ENCODE peak calls at places on chromosomes 3 and 15, in six cellular contexts. Y is Calu3, E is neural crest cell, M is GM23338, P is BJ, A is right lobe of liver. J is an unnamed sample.

GRCh38 chr3:8166013-8166412 is 335.6 kb upstream of the LMCD1 start:
- DNase-seq in A (no peak), M (peak; percentile 10), Y (no peak), E (no peak), P (no peak), J (no peak)

GRCh38 chr3:47283193-47283537 is 421 bp downstream of the KLHL18 start:
- DNase-seq in E (peak; percentile 17), P (no peak), M (no peak), Y (peak; percentile 19), A (no peak), J (no peak)

GRCh38 chr15:40302288-40302886 is 5.3 kb downstream of the PLCB2 start:
- DNase-seq in M (no peak), E (no peak), Y (no peak), A (no peak), P (no peak), J (no peak)

GRCh38 chr15:52368402-52368801 is 72.8 kb upstream of the MYO5C start:
- DNase-seq in E (no peak), Y (no peak), A (no peak), M (no peak), P (no peak), J (no peak)

GRCh38 chr3:196240424-196240823 is 24.1 kb downstream of the SLC51A start:
- DNase-seq in M (no peak), A (no peak), P (no peak), E (no peak), Y (no peak), J (no peak)

GRCh38 chr3:129224984-129225393 is 24.4 kb upstream of the COPG1 start:
- DNase-seq in M (no peak), A (peak; percentile 90), Y (peak; percentile 66), P (no peak), E (no peak), J (no peak)

GRCh38 chr15:75201609-75202250 is at the start of gene C15orf39:
- DNase-seq in P (no peak), A (peak; percentile 83), E (peak; percentile 73), Y (peak; percentile 86), M (peak; percentile 69), J (peak; percentile 62)

GRCh38 chr3:176587089-176587488 is 610.2 kb downstream of the TBL1XR1 start:
- DNase-seq in E (no peak), A (no peak), Y (no peak), P (no peak), M (no peak), J (no peak)

GRCh38 chr3:55476515-55476914 is 10.6 kb downstream of the WNT5A start:
- DNase-seq in M (no peak), P (peak; percentile 66), A (no peak), E (no peak), Y (no peak), J (no peak)

GRCh38 chr15:47720555-47720954 is 3.2 kb downstream of the SEMA6D start:
- DNase-seq in Y (no peak), E (no peak), M (no peak), A (no peak), P (no peak), J (peak; percentile 29)

GRCh38 chr3:153399636-153400035 is 237.6 kb downstream of the RAP2B start:
- DNase-seq in E (no peak), A (no peak), P (no peak), M (no peak), Y (no peak), J (no peak)

GRCh38 chr15:76866716-76867321 is 38.3 kb downstream of the SCAPER start:
- DNase-seq in M (peak; percentile 43), E (peak; percentile 5), P (peak; percentile 30), A (no peak), Y (peak; percentile 18), J (peak; percentile 20)

GRCh38 chr15:98322551-98322950 is 325.8 kb upstream of the IGF1R start:
- DNase-seq in Y (no peak), M (no peak), P (no peak), A (no peak), E (no peak), J (no peak)

GRCh38 chr3:111732248-111732879 is 126.7 kb upstream of the PHLDB2 start:
- DNase-seq in P (no peak), Y (peak; percentile 57), E (no peak), A (peak; percentile 72), M (no peak), J (peak; percentile 59)

GRCh38 chr15:65258863-65259262 is 27.8 kb downstream of the PARP16 start:
- DNase-seq in Y (no peak), A (no peak), E (no peak), P (peak; percentile 34), M (no peak), J (no peak)

GRCh38 chr15:40245666-40246065 is 6.8 kb downstream of the PAK6 start:
- DNase-seq in P (no peak), M (no peak), Y (no peak), E (no peak), A (peak; percentile 9), J (peak; percentile 4)

GRCh38 chr3:177899275-177900067 is 636.8 kb upstream of the KCNMB2 start:
- DNase-seq in Y (no peak), M (no peak), P (no peak), A (no peak), E (no peak), J (no peak)

GRCh38 chr3:170040283-170040907 is 2.6 kb downstream of the GPR160 start:
- DNase-seq in Y (no peak), A (no peak), E (no peak), P (no peak), M (peak; percentile 28), J (peak; percentile 43)

GRCh38 chr3:152853196-152853595 is 18.3 kb downstream of the P2RY1 start:
- DNase-seq in E (no peak), A (no peak), Y (no peak), P (no peak), M (no peak), J (no peak)

GRCh38 chr3:187929115-187929828 is 184.0 kb upstream of the BCL6 start:
- DNase-seq in Y (no peak), A (no peak), M (no peak), E (no peak), P (no peak), J (no peak)

GRCh38 chr3:32865364-32865763 is 47.6 kb downstream of the TRIM71 start:
- DNase-seq in A (no peak), P (peak; percentile 39), M (no peak), E (no peak), Y (no peak), J (no peak)

GRCh38 chr15:41445399-41445798 is 28.5 kb downstream of the RTF1 start:
- DNase-seq in P (no peak), E (no peak), Y (no peak), A (no peak), M (no peak), J (no peak)

GRCh38 chr3:151282921-151283320 is 4.6 kb upstream of the P2RY14 start:
- DNase-seq in M (peak; percentile 41), A (no peak), E (no peak), Y (no peak), P (no peak), J (no peak)

GRCh38 chr3:193055352-193055751 is 137.7 kb upstream of the MB21D2 start:
- DNase-seq in Y (no peak), A (no peak), M (no peak), E (no peak), P (no peak), J (no peak)

GRCh38 chr3:193053031-193053430 is 135.4 kb upstream of the MB21D2 start:
- DNase-seq in E (no peak), M (no peak), Y (no peak), A (no peak), P (no peak), J (no peak)

GRCh38 chr3:193061157-193061556 is 143.5 kb upstream of the MB21D2 start:
- DNase-seq in M (no peak), P (no peak), A (no peak), Y (no peak), E (no peak), J (no peak)

GRCh38 chr3:193060738-193061137 is 143.1 kb upstream of the MB21D2 start:
- DNase-seq in M (no peak), Y (no peak), A (no peak), E (no peak), P (no peak), J (no peak)

DNA sequence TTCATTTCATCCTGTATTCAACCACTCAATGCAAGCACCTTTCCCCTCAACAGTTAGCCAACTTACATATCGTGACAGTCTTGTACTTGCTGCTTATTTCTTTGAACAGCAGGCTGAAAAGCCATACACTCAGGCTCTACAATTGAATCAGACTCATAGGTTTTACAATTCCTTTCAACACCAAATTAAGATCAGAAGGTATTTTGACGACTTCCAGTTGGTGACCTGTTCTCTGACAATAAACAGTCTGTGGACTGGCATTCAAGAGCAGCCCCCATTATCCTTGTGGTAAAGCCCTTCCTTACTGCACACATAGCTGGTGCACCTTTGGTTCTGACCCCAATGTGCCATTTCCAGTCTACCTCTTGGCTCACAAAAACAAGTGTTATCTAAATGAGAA is 140.0 kb upstream of the MB21D2 start:
- DNase-seq in P (no peak), Y (no peak), E (no peak), A (no peak), M (no peak), J (no peak)
- TF ChIP-seq CTCF in P (no peak), Y (no peak), E (no peak), A (no peak), M (no peak), J (no peak)

GRCh38 chr15:67135494-67135893 is 70.1 kb downstream of the SMAD3 start:
- DNase-seq in E (no peak), P (no peak), M (no peak), A (no peak), Y (no peak), J (no peak)
- TF ChIP-seq CTCF in E (no peak), P (peak; percentile 37), M (no peak), A (no peak), Y (no peak), J (no peak)

GRCh38 chr3:79018671-79019136 is 749.1 kb downstream of the ROBO1 start:
- DNase-seq in P (no peak), A (peak; percentile 31), M (peak; percentile 77), Y (peak; percentile 67), E (peak; percentile 48), J (peak; percentile 36)
- TF ChIP-seq CTCF in P (peak; percentile 34), A (no peak), M (no peak), Y (no peak), E (no peak), J (no peak)

GRCh38 chr3:58463942-58464271 is 28.0 kb upstream of the KCTD6 start:
- DNase-seq in Y (no peak), E (no peak), A (no peak), P (no peak), M (no peak), J (no peak)
- TF ChIP-seq CTCF in Y (no peak), E (no peak), A (no peak), P (no peak), M (no peak), J (no peak)

J was measured in WERI-Rb-1.